ENCODE peak calls at places on chromosomes 13 and 19, in eight cellular contexts. A is A549; N is omental fat pad; O is GM04504; Q is T1000; G is caudate nucleus; E is stimulated activated CD4-positive, alpha-beta T cell treated with anti-CD3 and anti-CD28 coated beads, Interleukin-12 subunit alpha, Interleukin-12 subunit beta, amount 100 ng/mL, for 4 hours; C is suprapubic skin. W is an unnamed sample.
A peak's percentile ranks its signal among the peaks of the same experiment; 100 is the strongest.

GRCh38 chr19:5889288-5889971 is 14.2 kb downstream of the NDUFA11 start:
- DNase-seq in G (no peak), A (no peak), C (no peak), E (no peak), Q (no peak), O (no peak), N (no peak), W (no peak)

GRCh38 chr19:50231821-50232220 is 28.4 kb downstream of the MYH14 start:
- DNase-seq in O (no peak), G (no peak), A (no peak), N (no peak), C (no peak), E (no peak), Q (no peak), W (no peak)

GRCh38 chr19:1032264-1032867 is 6.0 kb downstream of the CNN2 start:
- DNase-seq in G (no peak), A (no peak), Q (no peak), O (no peak), N (no peak), E (no peak), C (no peak), W (no peak)

GRCh38 chr19:40862785-40863184 is 12.5 kb upstream of the CYP2A6 start:
- DNase-seq in G (no peak), A (peak; percentile 56), N (no peak), E (no peak), C (no peak), Q (no peak), O (peak; percentile 20), W (no peak)

GRCh38 chr13:112664501-112665203 is 25.2 kb upstream of the ATP11A start:
- DNase-seq in C (no peak), G (no peak), N (no peak), O (no peak), E (no peak), A (no peak), Q (no peak), W (peak; percentile 14)

GRCh38 chr13:103948477-103948876 is 882.3 kb upstream of the SLC10A2 start:
- DNase-seq in O (no peak), G (no peak), Q (no peak), E (no peak), A (no peak), N (no peak), C (no peak), W (no peak)

GRCh38 chr13:79831556-79831955 is 350.6 kb downstream of the NDFIP2 start:
- DNase-seq in Q (no peak), C (no peak), A (no peak), G (no peak), N (no peak), E (no peak), O (no peak), W (no peak)

GRCh38 chr19:29854033-29854432 is 42.2 kb downstream of the CCNE1 start:
- DNase-seq in C (no peak), G (no peak), Q (no peak), E (no peak), O (no peak), N (no peak), A (no peak), W (no peak)

GRCh38 chr13:110400786-110401533 is 93.9 kb downstream of the COL4A2 start:
- DNase-seq in G (no peak), Q (no peak), A (no peak), O (peak; percentile 61), E (no peak), C (no peak), N (no peak), W (no peak)

GRCh38 chr13:114097893-114098688 is 34.3 kb downstream of the RASA3 start:
- DNase-seq in G (no peak), O (no peak), A (no peak), C (peak; percentile 61), E (no peak), N (peak; percentile 19), Q (no peak), W (no peak)

GRCh38 chr13:31236211-31236786 is 36.5 kb downstream of the B3GLCT start:
- DNase-seq in N (no peak), G (no peak), C (no peak), O (no peak), E (no peak), Q (no peak), A (peak; percentile 26), W (no peak)

GRCh38 chr13:79481685-79482052 is 714 bp downstream of the NDFIP2 start:
- DNase-seq in N (no peak), G (no peak), E (peak; percentile 66), C (no peak), O (no peak), A (no peak), Q (no peak), W (no peak)

GRCh38 chr19:41531438-41532311 is 44.3 kb upstream of the CEACAM21 start:
- DNase-seq in N (peak; percentile 45), E (peak; percentile 63), C (peak; percentile 89), G (no peak), Q (no peak), O (peak; percentile 11), A (peak; percentile 85), W (no peak)

GRCh38 chr13:73056054-73056962 is 2.5 kb upstream of the KLF5 start:
- DNase-seq in Q (peak; percentile 31), A (peak; percentile 76), G (no peak), E (no peak), N (no peak), C (no peak), O (no peak), W (no peak)

GRCh38 chr19:55603581-55604292 is 1.7 kb upstream of the ZNF865 start:
- DNase-seq in A (no peak), G (no peak), E (no peak), N (no peak), O (no peak), C (no peak), Q (no peak), W (no peak)

GRCh38 chr19:12782424-12783225 is 7.3 kb upstream of the HOOK2 start:
- DNase-seq in G (peak; percentile 88), N (no peak), O (no peak), Q (peak; percentile 58), C (peak; percentile 93), A (peak; percentile 81), E (peak; percentile 91), W (peak; percentile 96)

GRCh38 chr19:23283925-23284324 is 33.7 kb upstream of the ZNF724 start:
- DNase-seq in E (peak; percentile 61), C (no peak), O (peak; percentile 4), Q (peak; percentile 11), A (peak; percentile 61), N (peak; percentile 35), G (no peak), W (peak; percentile 47)

GRCh38 chr13:95452376-95452775 is 100.1 kb upstream of the CLDN10 start:
- DNase-seq in O (no peak), N (no peak), E (no peak), C (no peak), A (no peak), Q (no peak), G (no peak), W (no peak)

GRCh38 chr19:47421844-47422395 is 2.6 kb upstream of the MEIS3 start:
- DNase-seq in N (no peak), E (no peak), A (no peak), Q (no peak), G (no peak), O (no peak), C (no peak), W (no peak)

GRCh38 chr13:20090349-20090748 is 70.5 kb downstream of the GJA3 start:
- DNase-seq in C (no peak), O (no peak), E (no peak), G (no peak), A (peak; percentile 7), N (no peak), Q (no peak), W (no peak)

GRCh38 chr19:287381-287871 is 3.8 kb downstream of the PLPP2 start:
- DNase-seq in O (no peak), G (no peak), A (no peak), E (no peak), C (no peak), N (no peak), Q (no peak), W (no peak)

GRCh38 chr19:3459322-3459881 is 20.9 kb downstream of the SMIM24 start:
- DNase-seq in Q (no peak), G (peak; percentile 45), E (no peak), C (peak; percentile 88), N (peak; percentile 51), O (peak; percentile 60), A (peak; percentile 93), W (no peak)

GRCh38 chr13:22740264-22740663 is 440.5 kb upstream of the SGCG start:
- DNase-seq in O (no peak), C (no peak), E (no peak), G (no peak), A (peak; percentile 11), N (no peak), Q (no peak), W (no peak)

GRCh38 chr19:29255912-29256311 is 43.0 kb upstream of the UQCRFS1 start:
- DNase-seq in G (no peak), A (no peak), E (no peak), Q (no peak), O (no peak), N (no peak), C (peak; percentile 31), W (no peak)

W was measured in dorsolateral prefrontal cortex.